ENCODE peak calls at places on chromosomes 6 and 20, in six cellular contexts. C is IMR-90, Q is trophoblast cell, H is mesenchymal stem cell, L is neuronal stem cell, S is H1. Z is an unnamed sample.

GRCh38 chr6:38012573-38012972 is 193.0 kb downstream of the ZFAND3 start:
- DNase-seq in S (peak), L (no peak), C (peak), H (peak), Q (peak), Z (peak)

GRCh38 chr6:293185-294174 is 1.2 kb downstream of the DUSP22 start:
- DNase-seq in C (no peak), L (no peak), Q (peak), H (peak), S (peak), Z (peak)

GRCh38 chr6:34810936-34811632 is 19.2 kb downstream of the BLTP3A start:
- DNase-seq in H (no peak), S (no peak), C (peak), Q (peak), L (no peak), Z (no peak)

GRCh38 chr6:5671162-5671561 is 335.6 kb downstream of the NRN1 start:
- DNase-seq in Q (peak), L (no peak), S (no peak), H (peak), C (peak), Z (peak)

GRCh38 chr20:33005908-33006775 is 1.4 kb upstream of the BPIFB2 start:
- DNase-seq in H (no peak), Q (no peak), L (no peak), C (no peak), S (no peak), Z (no peak)

GRCh38 chr6:31822038-31822821 is 5.3 kb upstream of the HSPA1B start:
- DNase-seq in C (peak), Q (peak), L (peak), H (peak), S (peak), Z (peak)

GRCh38 chr6:152026291-152026690 is 218.8 kb downstream of the ESR1 start:
- DNase-seq in S (no peak), Q (no peak), L (no peak), H (no peak), C (no peak), Z (no peak)

GRCh38 chr6:25485820-25486559 is 166.0 kb upstream of the SCGN start:
- DNase-seq in Q (no peak), H (no peak), S (no peak), L (no peak), C (no peak), Z (peak)

GRCh38 chr20:46631212-46631869 is 19.9 kb downstream of the SLC13A3 start:
- DNase-seq in S (no peak), Q (peak), C (peak), H (peak), L (no peak), Z (peak)

GRCh38 chr6:28137458-28138020 is 4.1 kb upstream of the ZKSCAN8 start:
- DNase-seq in L (no peak), Q (peak), S (no peak), C (peak), H (peak), Z (peak)

GRCh38 chr6:28136585-28137457 is 4.9 kb upstream of the ZKSCAN8 start:
- DNase-seq in L (peak), S (peak), H (peak), C (peak), Q (peak), Z (peak)

GRCh38 chr6:28134716-28135115 is 7.0 kb upstream of the ZKSCAN8 start:
- DNase-seq in C (no peak), Q (peak), S (no peak), L (no peak), H (peak), Z (no peak)

GRCh38 chr6:28134015-28134414 is 7.7 kb upstream of the ZKSCAN8 start:
- DNase-seq in H (peak), C (peak), S (no peak), L (no peak), Q (peak), Z (peak)

DNA sequence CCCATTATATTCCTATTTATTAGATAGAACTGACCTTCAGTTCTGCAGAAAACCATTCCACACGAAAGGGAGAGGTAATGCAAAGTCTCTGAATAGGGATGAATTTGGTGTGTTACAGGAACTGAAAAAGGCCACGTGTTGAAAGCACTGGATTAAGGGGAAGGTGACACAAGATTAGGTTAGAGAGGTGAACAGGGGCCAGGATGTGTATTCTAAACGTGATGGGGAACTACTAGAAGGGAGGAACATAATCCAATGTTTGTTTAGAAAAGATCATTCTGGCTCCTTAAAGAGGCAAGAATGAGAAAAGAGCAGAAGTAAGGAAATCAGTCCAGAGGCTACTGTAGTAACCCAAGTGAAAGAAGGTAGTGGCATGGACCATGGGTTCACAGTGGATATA is 6.3 kb upstream of the ZKSCAN8 start:
- DNase-seq in Q (no peak), S (no peak), H (no peak), L (no peak), C (no peak), Z (peak)
- H3K23ac ChIP-seq in Q (no peak), S (no peak), H (no peak), L (no peak), C (no peak), Z (no peak)

GRCh38 chr20:37544386-37544785 is 16.7 kb upstream of the BLCAP start:
- DNase-seq in L (no peak), Q (no peak), S (no peak), C (no peak), H (no peak), Z (no peak)
- H3K4me3 ChIP-seq in L (no peak), Q (peak), S (no peak), C (no peak), H (no peak), Z (no peak)

GRCh38 chr20:23444859-23445258 is 5.4 kb downstream of the CSTL1 start:
- DNase-seq in S (no peak), H (no peak), Q (no peak), C (no peak), L (no peak), Z (no peak)
- H3K23ac ChIP-seq in S (no peak), H (no peak), Q (no peak), C (no peak), L (no peak), Z (no peak)

DNA sequence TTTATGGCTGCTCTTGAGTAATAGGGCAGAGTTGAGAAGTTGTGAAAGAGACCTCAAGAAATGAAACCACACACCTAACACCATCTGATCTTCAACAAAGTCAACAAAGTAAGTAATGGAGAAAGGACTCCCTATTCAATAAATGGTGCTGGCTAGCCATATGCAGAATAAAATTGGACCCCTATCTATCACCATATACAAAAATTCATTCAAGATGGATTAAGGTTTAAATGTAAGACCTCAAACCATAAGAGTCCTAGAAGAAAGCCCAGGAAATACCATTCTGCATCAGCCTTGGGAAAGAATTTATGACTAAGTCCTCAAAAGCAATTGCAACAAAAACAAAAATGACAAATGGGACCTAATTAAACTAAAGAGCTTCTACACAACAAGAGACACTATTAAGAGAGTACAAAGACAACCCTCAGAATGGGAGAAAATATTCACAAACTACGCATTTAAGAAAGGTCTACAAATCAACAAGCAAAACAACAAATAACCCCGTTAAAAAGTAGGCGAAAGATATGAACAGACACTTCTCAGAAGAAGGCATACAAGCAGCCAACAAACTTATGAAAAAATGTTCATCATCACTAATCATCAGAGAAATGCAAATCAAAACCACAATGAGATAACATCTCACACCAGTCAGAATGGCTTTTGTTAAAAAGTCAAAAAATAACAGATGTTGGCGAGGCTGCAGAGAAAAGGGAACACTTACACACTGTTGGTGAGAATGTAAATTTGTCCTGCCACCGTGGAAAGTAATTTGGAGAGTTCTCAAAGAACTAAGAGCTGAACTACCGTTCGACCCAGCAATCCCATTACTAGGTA is 4.0 kb downstream of the MAP3K5 start:
- DNase-seq in Q (peak), C (peak), H (peak), L (no peak), S (no peak), Z (no peak)
- H3K4me3 ChIP-seq in Q (no peak), C (no peak), H (no peak), L (no peak), S (no peak), Z (no peak)

DNA sequence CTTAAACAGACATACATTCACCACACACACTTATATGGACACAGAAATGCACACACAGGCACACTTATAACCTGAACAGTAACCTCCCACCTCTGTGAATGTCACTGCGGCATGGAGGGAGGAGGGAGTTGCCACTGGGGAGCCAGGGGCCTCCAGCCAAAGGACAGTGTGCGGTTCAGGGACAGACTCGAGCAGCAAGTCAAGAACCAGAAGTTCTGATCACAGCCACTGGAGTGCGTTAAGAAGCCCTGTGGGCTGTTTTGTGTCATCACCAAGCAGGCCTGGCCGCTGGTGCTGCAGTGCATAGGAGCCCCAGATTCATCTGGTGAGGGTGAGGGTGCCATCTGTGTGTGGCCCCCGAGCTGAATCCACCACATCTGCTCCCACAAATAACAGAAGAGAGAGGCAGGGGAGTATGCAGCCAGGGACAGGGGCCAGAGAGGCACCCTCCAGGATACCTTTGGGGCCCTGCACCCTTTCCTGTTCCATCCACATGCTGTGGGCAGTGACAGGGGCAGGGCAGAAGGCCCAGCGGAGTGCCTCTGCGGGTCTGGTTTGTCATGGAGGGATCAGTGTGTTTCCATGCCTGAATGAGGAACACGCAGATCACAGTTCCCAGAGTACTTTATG is 20.3 kb downstream of the SYNDIG1 start:
- DNase-seq in L (no peak), C (no peak), H (no peak), S (no peak), Q (no peak), Z (no peak)
- H3K23ac ChIP-seq in L (peak), C (no peak), H (no peak), S (no peak), Q (no peak), Z (no peak)

GRCh38 chr6:57180596-57180995 is 8.5 kb downstream of the BAG2 start:
- DNase-seq in C (no peak), L (no peak), Q (no peak), H (no peak), S (no peak), Z (no peak)

GRCh38 chr6:57174511-57174907 is 2.4 kb downstream of the BAG2 start:
- DNase-seq in C (no peak), S (no peak), Q (no peak), H (no peak), L (no peak), Z (no peak)

GRCh38 chr6:57173886-57174510 is 1.9 kb downstream of the BAG2 start:
- DNase-seq in C (peak), Q (peak), L (no peak), S (no peak), H (peak), Z (peak)

GRCh38 chr6:57182017-57182432 is 9.9 kb downstream of the BAG2 start:
- DNase-seq in S (no peak), L (no peak), Q (no peak), C (peak), H (peak), Z (no peak)

DNA sequence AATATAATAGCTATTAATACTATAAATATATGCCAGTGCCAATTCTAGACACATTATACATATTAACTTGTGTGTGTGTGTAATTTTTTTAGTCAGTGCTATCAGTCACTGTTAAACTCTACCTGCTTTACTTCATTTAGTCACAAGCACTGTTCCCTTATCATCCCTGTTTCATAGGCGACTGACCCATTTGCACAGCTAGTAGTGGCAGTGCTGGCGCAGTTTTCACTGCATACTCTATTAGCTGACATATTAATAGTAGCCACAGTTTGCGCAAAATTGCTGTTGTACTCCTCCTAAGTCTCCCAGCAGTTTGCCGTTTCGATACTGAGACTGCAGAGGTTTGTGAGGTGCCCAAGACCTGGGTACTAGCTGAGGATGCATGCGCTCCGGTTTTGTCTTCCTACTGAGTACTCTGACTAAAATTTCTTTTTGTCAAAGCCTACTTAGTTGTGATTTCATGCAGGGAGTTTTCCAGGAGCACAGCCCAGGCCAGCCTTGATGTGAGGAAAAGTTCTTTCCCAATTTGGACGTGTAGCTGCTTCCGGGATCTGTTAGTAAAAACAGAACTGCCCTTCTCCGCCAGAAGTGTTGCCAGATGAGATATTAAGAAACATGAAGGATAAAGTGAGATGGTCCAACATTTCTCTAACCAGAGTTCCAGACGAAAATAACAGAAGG is 5.6 kb downstream of the BAG2 start:
- DNase-seq in Q (no peak), H (no peak), S (no peak), C (peak), L (no peak), Z (no peak)
- H3K4me3 ChIP-seq in Q (no peak), H (peak), S (no peak), C (no peak), L (no peak), Z (no peak)

Z was measured in mesendoderm.